ENCODE peak calls at places on chromosomes 4 and X, in five cellular contexts. U is stimulated activated naive CD4-positive, alpha-beta T cell; N is BJ; R is Caco-2; I is NCI-H460. Z is an unnamed sample.

GRCh38 chrX:22148565-22148964 is 116.4 kb downstream of the PHEX start:
- DNase-seq in U (no peak), N (no peak), R (no peak), I (no peak), Z (no peak)

GRCh38 chr4:169662226-169662625 is 41.8 kb downstream of the CLCN3 start:
- DNase-seq in U (no peak), N (no peak), R (no peak), I (peak; percentile 22), Z (no peak)

GRCh38 chr4:83272900-83273299 is 11.7 kb downstream of the COQ2 start:
- DNase-seq in U (no peak), N (no peak), R (no peak), I (no peak), Z (no peak)

GRCh38 chr4:186666252-186666651 is 57.4 kb downstream of the FAT1 start:
- DNase-seq in U (no peak), N (no peak), R (no peak), I (no peak), Z (no peak)

GRCh38 chr4:66926687-66927086 is 618.6 kb downstream of the CENPC start:
- DNase-seq in U (no peak), N (no peak), R (no peak), I (no peak), Z (no peak)

GRCh38 chrX:48972214-48973164 is 845 bp upstream of the KCND1 start:
- DNase-seq in U (peak; percentile 15), N (no peak), R (peak; percentile 26), I (peak; percentile 44), Z (peak; percentile 81)

GRCh38 chrX:7170903-7171302 is 22.9 kb upstream of the PUDP start:
- DNase-seq in U (peak; percentile 15), N (no peak), R (peak; percentile 42), I (peak; percentile 35), Z (no peak)

GRCh38 chrX:129549124-129549523 is 9.1 kb downstream of the OCRL start:
- DNase-seq in U (no peak), N (no peak), R (no peak), I (no peak), Z (no peak)

GRCh38 chrX:101057095-101057714 is 5.3 kb upstream of the TRMT2B start:
- DNase-seq in U (no peak), N (no peak), R (no peak), I (peak; percentile 23), Z (no peak)

GRCh38 chr4:2793920-2794706 is 1.2 kb downstream of the SH3BP2 start:
- DNase-seq in U (peak; percentile 16), N (no peak), R (peak; percentile 62), I (no peak), Z (peak; percentile 63)

GRCh38 chr4:65259251-65259650 is 411.0 kb downstream of the EPHA5 start:
- DNase-seq in U (no peak), N (no peak), R (no peak), I (no peak), Z (no peak)

GRCh38 chr4:186192068-186192751 is 843 bp downstream of the CYP4V2 start:
- DNase-seq in U (peak; percentile 79), N (no peak), R (peak; percentile 13), I (peak; percentile 15), Z (peak; percentile 12)

GRCh38 chrX:153969904-153970397 is 1.7 kb downstream of the HCFC1 start:
- DNase-seq in U (peak; percentile 48), N (no peak), R (no peak), I (no peak), Z (no peak)

GRCh38 chr4:44583393-44583792 is 68.0 kb downstream of the YIPF7 start:
- DNase-seq in U (no peak), N (no peak), R (no peak), I (no peak), Z (no peak)

GRCh38 chr4:3302164-3302785 is 9.5 kb downstream of the RGS12 start:
- DNase-seq in U (peak; percentile 94), N (no peak), R (no peak), I (no peak), Z (no peak)

GRCh38 chr4:69760455-69760854 is at the start of gene SULT1B1:
- DNase-seq in U (peak; percentile 86), N (no peak), R (no peak), I (no peak), Z (no peak)

GRCh38 chrX:86002076-86002896 is 45.1 kb downstream of the CHM start:
- DNase-seq in U (no peak), N (no peak), R (peak; percentile 76), I (peak; percentile 31), Z (no peak)

GRCh38 chr4:8394125-8394524 is 46.4 kb downstream of the ACOX3 start:
- DNase-seq in U (no peak), N (no peak), R (no peak), I (no peak), Z (no peak)

GRCh38 chrX:149453911-149454820 is 50.9 kb downstream of the IDS start:
- DNase-seq in U (no peak), N (peak; percentile 39), R (no peak), I (no peak), Z (no peak)

GRCh38 chr4:38145741-38146140 is 185.5 kb downstream of the PTTG2 start:
- DNase-seq in U (no peak), N (no peak), R (no peak), I (no peak), Z (no peak)

GRCh38 chr4:26235500-26235899 is 85.3 kb upstream of the RBPJ start:
- DNase-seq in U (no peak), N (no peak), R (no peak), I (no peak), Z (no peak)

GRCh38 chrX:24153175-24153795 is 3.8 kb downstream of the ZFX start:
- DNase-seq in U (peak; percentile 14), N (no peak), R (no peak), I (no peak), Z (no peak)

GRCh38 chr4:124279741-124280140 is 432.8 kb downstream of the ANKRD50 start:
- DNase-seq in U (no peak), N (no peak), R (peak; percentile 17), I (no peak), Z (no peak)

GRCh38 chrX:153967536-153968214 is 3.9 kb downstream of the HCFC1 start:
- DNase-seq in U (peak; percentile 51), N (no peak), R (no peak), I (no peak), Z (no peak)

GRCh38 chr4:110085131-110085530 is 113.3 kb downstream of the ELOVL6 start:
- DNase-seq in U (peak; percentile 19), N (no peak), R (no peak), I (no peak), Z (peak; percentile 13)

GRCh38 chr4:86816463-86817107 is 32.6 kb downstream of the SLC10A6 start:
- DNase-seq in U (no peak), N (peak; percentile 61), R (no peak), I (no peak), Z (no peak)

GRCh38 chr4:41358626-41359025 is 101.9 kb downstream of the UCHL1 start:
- DNase-seq in U (no peak), N (no peak), R (no peak), I (peak; percentile 57), Z (no peak)

GRCh38 chrX:68830486-68831404 is 1.9 kb downstream of the EFNB1 start:
- DNase-seq in U (no peak), N (no peak), R (no peak), I (no peak), Z (no peak)

GRCh38 chrX:40759374-40759773 is 24.0 kb upstream of the MED14 start:
- DNase-seq in U (no peak), N (no peak), R (no peak), I (no peak), Z (no peak)

GRCh38 chr4:17368408-17368807 is 143.5 kb downstream of the QDPR start:
- DNase-seq in U (no peak), N (no peak), R (no peak), I (no peak), Z (no peak)

GRCh38 chr4:5553801-5554200 is 154.6 kb downstream of the EVC2 start:
- DNase-seq in U (no peak), N (no peak), R (no peak), I (no peak), Z (no peak)

GRCh38 chr4:39021631-39022030 is 10.6 kb downstream of the TMEM156 start:
- DNase-seq in U (no peak), N (no peak), R (no peak), I (no peak), Z (no peak)

GRCh38 chrX:102892103-102892502 is 45.0 kb upstream of the RAB40AL start:
- DNase-seq in U (no peak), N (no peak), R (no peak), I (no peak), Z (no peak)

GRCh38 chr4:82797591-82798081 is 960 bp downstream of the SCD5 start:
- DNase-seq in U (no peak), N (no peak), R (peak; percentile 33), I (no peak), Z (no peak)

GRCh38 chr4:186878203-186878800 is 154.6 kb upstream of the FAT1 start:
- DNase-seq in U (no peak), N (peak; percentile 46), R (no peak), I (no peak), Z (no peak)